ENCODE peak calls at places on chromosomes 16 and 17, in ten cellular contexts. O, H, E, C, B, P, M, S, A and Z are unnamed samples.

GRCh38 chr17:76530826-76531500 is 6.5 kb downstream of the CYGB start:
- DNase-seq in O (no peak), H (no peak), E (no peak), C (no peak), B (no peak), P (no peak), M (no peak), S (no peak), A (no peak), Z (peak)

GRCh38 chr17:32496348-32497078 is 9.7 kb downstream of the CDK5R1 start:
- DNase-seq in O (no peak), H (peak), E (no peak), C (no peak), B (peak), P (no peak), M (no peak), S (peak), A (no peak), Z (no peak)

GRCh38 chr17:9401434-9401833 is 174.2 kb downstream of the STX8 start:
- DNase-seq in O (no peak), H (peak), E (no peak), C (no peak), B (peak), P (no peak), M (no peak), S (peak), A (no peak), Z (peak)

GRCh38 chr16:22333457-22333994 is 36.3 kb downstream of the POLR3E start:
- DNase-seq in O (no peak), H (no peak), E (no peak), C (no peak), B (no peak), P (no peak), M (no peak), S (no peak), A (no peak), Z (no peak)

GRCh38 chr16:2090819-2091721 is 43.3 kb downstream of the TSC2 start:
- DNase-seq in O (no peak), H (no peak), E (peak), C (peak), B (peak), P (peak), M (peak), S (peak), A (peak), Z (peak)

GRCh38 chr17:37605813-37606505 is 3.3 kb downstream of the SYNRG start:
- DNase-seq in O (peak), H (no peak), E (no peak), C (peak), B (peak), P (no peak), M (no peak), S (no peak), A (peak), Z (no peak)

GRCh38 chr16:16930309-16931000 is 540.3 kb downstream of the XYLT1 start:
- DNase-seq in O (no peak), H (no peak), E (no peak), C (no peak), B (no peak), P (no peak), M (no peak), S (no peak), A (no peak), Z (no peak)

GRCh38 chr17:78227455-78227916 is 3.9 kb upstream of the TMEM235 start:
- DNase-seq in O (no peak), H (peak), E (no peak), C (no peak), B (no peak), P (no peak), M (no peak), S (no peak), A (no peak), Z (no peak)

GRCh38 chr17:47810200-47810821 is 11.3 kb downstream of the OSBPL7 start:
- DNase-seq in O (no peak), H (peak), E (no peak), C (peak), B (peak), P (no peak), M (no peak), S (peak), A (no peak), Z (no peak)

GRCh38 chr16:4437366-4437765 is 11.7 kb downstream of the DNAJA3 start:
- DNase-seq in O (no peak), H (no peak), E (no peak), C (no peak), B (no peak), P (no peak), M (no peak), S (no peak), A (no peak), Z (no peak)

GRCh38 chr16:27226476-27226875 is 23.1 kb downstream of the KDM8 start:
- DNase-seq in O (no peak), H (no peak), E (peak), C (no peak), B (no peak), P (no peak), M (no peak), S (no peak), A (no peak), Z (no peak)

GRCh38 chr17:59129814-59130213 is 23.1 kb upstream of the TRIM37 start:
- DNase-seq in O (no peak), H (no peak), E (no peak), C (no peak), B (no peak), P (no peak), M (no peak), S (no peak), A (no peak), Z (no peak)